ENCODE peak calls at places on chromosomes 12 and 14, in ten cellular contexts. U is left cardiac atrium; I is HuH-7; F is fibroblast of the conjunctiva; H is pancreas; B is fibroblast of mammary gland; Z is central memory CD4-positive, alpha-beta T cell; O is AG09319; Q is choroid plexus epithelial cell; P is H4. D is an unnamed sample.

GRCh38 chr14:97603201-97603600 is 806.0 kb downstream of the VRK1 start:
- DNase-seq in U (no peak), I (no peak), F (no peak), H (no peak), B (no peak), Z (no peak), O (no peak), Q (no peak), P (no peak), D (no peak)

GRCh38 chr12:50282581-50283229 is 615 bp downstream of the LIMA1 start:
- DNase-seq in U (no peak), I (peak; percentile 36), F (no peak), H (no peak), B (peak; percentile 39), Z (no peak), O (no peak), Q (peak; percentile 45), P (no peak), D (peak; percentile 58)

GRCh38 chr14:33592298-33592697 is 358.6 kb downstream of the EGLN3 start:
- DNase-seq in U (no peak), I (no peak), F (no peak), H (no peak), B (peak; percentile 52), Z (no peak), O (no peak), Q (peak; percentile 54), P (no peak), D (peak; percentile 68)

GRCh38 chr14:67332468-67332867 is 27.1 kb downstream of the ATP6V1D start:
- DNase-seq in U (no peak), I (no peak), F (no peak), H (no peak), B (no peak), Z (no peak), O (no peak), Q (no peak), P (no peak), D (peak; percentile 19)

GRCh38 chr14:52325126-52325525 is 11.0 kb downstream of the PTGER2 start:
- DNase-seq in U (no peak), I (no peak), F (no peak), H (no peak), B (peak; percentile 43), Z (no peak), O (no peak), Q (peak; percentile 68), P (peak; percentile 55), D (peak; percentile 79)

GRCh38 chr14:59236195-59236594 is 47.7 kb downstream of the DAAM1 start:
- DNase-seq in U (no peak), I (no peak), F (no peak), H (no peak), B (peak; percentile 55), Z (no peak), O (no peak), Q (no peak), P (no peak), D (peak; percentile 17)

GRCh38 chr12:49403887-49404517 is 36.7 kb downstream of the SPATS2 start:
- DNase-seq in U (no peak), I (no peak), F (no peak), H (no peak), B (no peak), Z (peak; percentile 5), O (no peak), Q (no peak), P (no peak), D (no peak)

GRCh38 chr14:26841920-26842741 is 244.3 kb upstream of the NOVA1 start:
- DNase-seq in U (peak; percentile 33), I (peak; percentile 47), F (peak; percentile 99), H (no peak), B (peak; percentile 100), Z (no peak), O (peak; percentile 96), Q (peak; percentile 94), P (peak; percentile 94), D (peak; percentile 98)

GRCh38 chr12:109763201-109763841 is 49.7 kb downstream of the FAM222A start:
- DNase-seq in U (no peak), I (no peak), F (peak; percentile 16), H (peak; percentile 26), B (peak; percentile 77), Z (no peak), O (no peak), Q (peak; percentile 37), P (peak; percentile 31), D (peak; percentile 68)

GRCh38 chr12:85183855-85184254 is 96.2 kb upstream of the ALX1 start:
- DNase-seq in U (no peak), I (no peak), F (no peak), H (no peak), B (no peak), Z (no peak), O (no peak), Q (no peak), P (no peak), D (no peak)

GRCh38 chr14:26394114-26394855 is 203.5 kb downstream of the NOVA1 start:
- DNase-seq in U (no peak), I (peak; percentile 30), F (peak; percentile 40), H (no peak), B (peak; percentile 40), Z (no peak), O (peak; percentile 8), Q (peak; percentile 48), P (no peak), D (peak; percentile 35)

GRCh38 chr14:93929048-93929535 is 1.9 kb downstream of the FAM181A start:
- DNase-seq in U (no peak), I (no peak), F (no peak), H (no peak), B (no peak), Z (no peak), O (no peak), Q (no peak), P (no peak), D (no peak)

GRCh38 chr12:80702889-80703605 is 4.4 kb upstream of the MYF6 start:
- DNase-seq in U (peak; percentile 19), I (peak; percentile 23), F (peak; percentile 80), H (no peak), B (peak; percentile 88), Z (no peak), O (no peak), Q (peak; percentile 83), P (peak; percentile 29), D (peak; percentile 88)

GRCh38 chr14:50399251-50400032 is 2.8 kb upstream of the CDKL1 start:
- DNase-seq in U (peak; percentile 33), I (no peak), F (no peak), H (no peak), B (peak; percentile 52), Z (no peak), O (no peak), Q (peak; percentile 37), P (peak; percentile 56), D (peak; percentile 47)

GRCh38 chr12:124242529-124243065 is 52.3 kb upstream of the RFLNA start:
- DNase-seq in U (no peak), I (no peak), F (no peak), H (no peak), B (no peak), Z (no peak), O (no peak), Q (no peak), P (no peak), D (no peak)

GRCh38 chr14:74941676-74942097 is 13.7 kb downstream of the PGF start:
- DNase-seq in U (peak; percentile 80), I (no peak), F (no peak), H (no peak), B (peak; percentile 52), Z (peak; percentile 45), O (no peak), Q (peak; percentile 58), P (no peak), D (peak; percentile 70)

GRCh38 chr12:66269757-66270383 is 32.4 kb upstream of the HELB start:
- DNase-seq in U (no peak), I (peak; percentile 28), F (peak; percentile 27), H (no peak), B (peak; percentile 64), Z (peak; percentile 51), O (peak; percentile 23), Q (peak; percentile 77), P (peak; percentile 63), D (peak; percentile 60)

GRCh38 chr14:105358140-105358846 is 40.0 kb upstream of the TEX22 start:
- DNase-seq in U (peak; percentile 19), I (no peak), F (no peak), H (peak; percentile 55), B (no peak), Z (no peak), O (no peak), Q (no peak), P (no peak), D (no peak)

GRCh38 chr14:45743884-45744283 is 490.9 kb upstream of the MIS18BP1 start:
- DNase-seq in U (no peak), I (no peak), F (no peak), H (no peak), B (no peak), Z (no peak), O (no peak), Q (no peak), P (peak; percentile 37), D (no peak)

GRCh38 chr12:51262758-51263177 is 7.4 kb downstream of the SMAGP start:
- DNase-seq in U (no peak), I (no peak), F (peak; percentile 21), H (peak; percentile 76), B (peak; percentile 66), Z (no peak), O (peak; percentile 63), Q (peak; percentile 15), P (peak; percentile 55), D (peak; percentile 61)

GRCh38 chr12:74906224-74906623 is 303.4 kb downstream of the KCNC2 start:
- DNase-seq in U (no peak), I (no peak), F (no peak), H (no peak), B (peak; percentile 15), Z (no peak), O (no peak), Q (no peak), P (peak; percentile 17), D (no peak)

GRCh38 chr12:8018666-8019581 is 13.6 kb upstream of the FOXJ2 start:
- DNase-seq in U (no peak), I (no peak), F (no peak), H (peak; percentile 69), B (no peak), Z (no peak), O (no peak), Q (no peak), P (no peak), D (no peak)

GRCh38 chr14:28297559-28297958 is 469.0 kb upstream of the FOXG1 start:
- DNase-seq in U (no peak), I (no peak), F (peak; percentile 8), H (no peak), B (peak; percentile 7), Z (no peak), O (no peak), Q (peak; percentile 33), P (no peak), D (peak; percentile 23)

GRCh38 chr14:55306938-55307589 is 35.8 kb downstream of the FBXO34 start:
- DNase-seq in U (no peak), I (no peak), F (no peak), H (no peak), B (no peak), Z (no peak), O (no peak), Q (peak; percentile 8), P (no peak), D (no peak)

GRCh38 chr12:104865080-104865479 is 93.0 kb downstream of the SLC41A2 start:
- DNase-seq in U (no peak), I (no peak), F (no peak), H (no peak), B (no peak), Z (no peak), O (no peak), Q (no peak), P (no peak), D (no peak)

GRCh38 chr12:94644141-94644575 is 6.2 kb downstream of the TMCC3 start:
- DNase-seq in U (no peak), I (no peak), F (no peak), H (no peak), B (peak; percentile 89), Z (no peak), O (no peak), Q (peak; percentile 71), P (no peak), D (peak; percentile 87)

GRCh38 chr12:101074940-101075680 is 134.9 kb downstream of the SLC5A8 start:
- DNase-seq in U (no peak), I (no peak), F (no peak), H (no peak), B (no peak), Z (no peak), O (no peak), Q (no peak), P (no peak), D (no peak)

GRCh38 chr14:22463763-22464173 is 125.3 kb downstream of the DAD1 start:
- DNase-seq in U (no peak), I (no peak), F (no peak), H (peak; percentile 59), B (no peak), Z (no peak), O (no peak), Q (no peak), P (no peak), D (no peak)